ENCODE peak calls at places on chromosomes 13 and 19, in four cellular contexts. K is AG10803, X is PC-3, O is fibroblast of lung. T is an unnamed sample.

GRCh38 chr13:83881917-83882625 is at the start of gene SLITRK1:
- DNase-seq in K (peak), X (no peak), O (peak), T (peak)

GRCh38 chr13:72109863-72110262 is 242.9 kb upstream of the DACH1 start:
- DNase-seq in K (no peak), X (peak), O (peak), T (no peak)

GRCh38 chr19:42942187-42942789 is 5.3 kb upstream of the PSG7 start:
- DNase-seq in K (peak), X (peak), O (no peak), T (no peak)

GRCh38 chr19:53879145-53880037 is 2.6 kb upstream of the PRKCG start:
- DNase-seq in K (peak), X (peak), O (peak), T (peak)

GRCh38 chr19:38239816-38240215 is 15.8 kb upstream of the DPF1 start:
- DNase-seq in K (no peak), X (no peak), O (no peak), T (no peak)

GRCh38 chr13:25462301-25463125 is 90.7 kb downstream of the ATP8A2 start:
- DNase-seq in K (no peak), X (no peak), O (no peak), T (no peak)

GRCh38 chr19:43503501-43504425 is 783 bp downstream of the PHLDB3 start:
- DNase-seq in K (peak), X (peak), O (peak), T (peak)

GRCh38 chr13:100478107-100478809 is 110.3 kb downstream of the GGACT start:
- DNase-seq in K (no peak), X (no peak), O (no peak), T (no peak)

GRCh38 chr13:98345103-98345899 is 168.2 kb upstream of the RNF113B start:
- DNase-seq in K (no peak), X (no peak), O (no peak), T (peak)

GRCh38 chr19:812819-813358 is 8.9 kb downstream of the PLPPR3 start:
- DNase-seq in K (no peak), X (no peak), O (no peak), T (no peak)
- H3K4me3 ChIP-seq in K (no peak), X (no peak), O (no peak), T (no peak)

GRCh38 chr19:45632468-45633196 is 6.6 kb downstream of the EML2 start:
- DNase-seq in K (peak), X (peak), O (peak), T (peak)
- H3K4me3 ChIP-seq in K (no peak), X (no peak), O (no peak), T (no peak)

GRCh38 chr13:20833900-20834679 is 60.3 kb upstream of the EEF1AKMT1 start:
- DNase-seq in K (no peak), X (no peak), O (no peak), T (no peak)

GRCh38 chr13:20831933-20832332 is 58.2 kb upstream of the EEF1AKMT1 start:
- DNase-seq in K (no peak), X (no peak), O (no peak), T (no peak)

GRCh38 chr13:20828540-20829364 is 55.0 kb upstream of the EEF1AKMT1 start:
- DNase-seq in K (peak), X (peak), O (peak), T (peak)

GRCh38 chr13:20832861-20833260 is 59.1 kb upstream of the EEF1AKMT1 start:
- DNase-seq in K (no peak), X (no peak), O (no peak), T (no peak)

DNA sequence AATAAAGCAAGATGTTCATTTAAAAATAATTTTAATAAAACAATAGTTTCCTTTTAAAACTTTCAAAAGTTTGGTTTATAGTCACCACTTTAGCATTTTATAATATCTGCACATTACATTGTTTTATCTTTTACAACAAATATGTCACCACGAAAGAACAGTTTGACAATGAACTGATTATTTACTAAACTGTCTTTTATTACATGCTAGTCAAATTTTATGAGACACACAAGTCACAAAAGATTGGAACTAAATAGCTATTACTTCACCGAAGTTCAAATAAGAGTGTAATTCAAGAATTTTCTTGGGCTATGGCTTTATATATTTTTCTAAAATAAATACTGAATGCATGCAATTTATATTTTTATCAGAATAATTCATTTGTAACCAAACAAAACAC is 57.5 kb upstream of the EEF1AKMT1 start:
- DNase-seq in K (no peak), X (peak), O (no peak), T (no peak)
- H3K4me3 ChIP-seq in K (no peak), X (no peak), O (no peak), T (no peak)

DNA sequence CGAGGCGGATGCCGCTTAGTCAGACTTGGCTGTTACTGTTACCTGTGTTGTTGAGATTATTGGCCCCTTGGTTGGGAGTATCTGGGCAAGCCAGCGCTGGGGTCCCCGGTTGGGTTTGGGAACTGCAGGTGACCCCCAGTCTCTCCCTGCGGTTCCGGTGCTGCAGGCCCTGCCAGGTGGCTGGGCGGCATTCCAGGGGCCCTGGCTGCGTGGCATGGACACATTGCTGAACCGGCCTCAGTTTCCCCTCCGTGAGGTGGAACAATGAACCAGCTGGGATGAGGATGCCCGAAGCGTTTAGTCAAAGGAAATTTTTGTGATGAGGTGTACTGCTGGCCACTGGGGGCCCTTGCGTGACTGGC is 538 bp downstream of the B3GNT3 start:
- DNase-seq in K (no peak), X (peak), O (no peak), T (no peak)
- H3K4me3 ChIP-seq in K (no peak), X (peak), O (no peak), T (peak)

GRCh38 chr19:10372698-10373097 is 7.7 kb downstream of the TYK2 start:
- DNase-seq in K (no peak), X (no peak), O (no peak), T (no peak)

GRCh38 chr19:10363789-10364281 is 16.5 kb downstream of the TYK2 start:
- DNase-seq in K (no peak), X (peak), O (peak), T (no peak)

GRCh38 chr19:10364644-10365043 is 15.7 kb downstream of the TYK2 start:
- DNase-seq in K (no peak), X (no peak), O (no peak), T (no peak)

GRCh38 chr19:10365518-10365917 is 14.9 kb downstream of the TYK2 start:
- DNase-seq in K (no peak), X (no peak), O (no peak), T (no peak)

DNA sequence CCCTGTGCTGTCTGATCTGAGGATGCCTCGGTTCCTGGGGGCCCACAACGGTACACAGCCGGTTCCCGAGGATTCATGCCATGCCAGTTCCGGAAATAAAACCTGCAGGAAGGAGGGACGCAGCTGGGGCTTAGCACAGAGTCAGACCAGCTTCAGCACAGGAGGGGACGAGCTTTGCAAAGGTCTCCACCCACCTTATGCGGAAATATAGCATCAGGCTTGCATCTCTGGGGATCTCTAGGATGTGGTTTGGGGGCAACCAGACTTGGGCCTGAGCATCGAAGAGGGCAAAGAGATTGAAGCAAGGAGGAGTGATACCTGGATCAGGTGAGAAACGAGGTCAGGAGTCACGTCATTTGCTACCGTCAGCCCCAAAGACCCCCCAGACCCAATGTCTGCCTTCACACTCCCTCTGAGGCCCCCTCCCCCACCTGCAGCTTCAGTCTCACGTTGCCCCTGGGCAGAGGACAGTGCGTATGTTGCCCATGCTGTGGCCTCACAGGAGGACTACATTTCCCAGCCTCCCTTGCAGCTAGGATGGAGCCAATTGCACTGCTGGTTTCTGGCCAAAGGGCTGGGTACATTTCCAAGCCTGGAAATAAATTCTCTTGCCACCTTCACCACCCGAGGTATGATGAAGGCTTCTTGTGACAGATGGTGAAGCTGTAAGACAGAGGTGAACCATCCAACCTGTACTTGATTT is 12.1 kb downstream of the TYK2 start:
- DNase-seq in K (no peak), X (peak), O (no peak), T (no peak)
- H3K4me3 ChIP-seq in K (no peak), X (no peak), O (no peak), T (no peak)